ENCODE peak calls at places on chromosomes 2 and 18, in six cellular contexts. One of them, this sample, is unnamed.

GRCh38 chr18:14971461-14972185 is 223.7 kb downstream of the ANKRD30B start:
- DNase-seq in H1: no peak
- DNase-seq in H9: no peak
- DNase-seq in IMR-90: no peak
- DNase-seq in mesendoderm: no peak
- DNase-seq in neuronal stem cell: no peak
- DNase-seq in this sample: no peak

GRCh38 chr2:225040862-225041209 is 1.4 kb downstream of the DOCK10 start:
- DNase-seq in H1: no peak
- DNase-seq in H9: no peak
- DNase-seq in IMR-90: peak
- DNase-seq in mesendoderm: no peak
- DNase-seq in neuronal stem cell: no peak
- DNase-seq in this sample: no peak

GRCh38 chr2:12980817-12981216 is 264.1 kb downstream of the TRIB2 start:
- DNase-seq in H1: no peak
- DNase-seq in H9: no peak
- DNase-seq in IMR-90: no peak
- DNase-seq in mesendoderm: peak
- DNase-seq in neuronal stem cell: no peak
- DNase-seq in this sample: no peak

GRCh38 chr2:55364189-55365055 is 55.2 kb downstream of the CCDC88A start:
- DNase-seq in H1: no peak
- DNase-seq in H9: no peak
- DNase-seq in IMR-90: peak
- DNase-seq in mesendoderm: no peak
- DNase-seq in neuronal stem cell: no peak
- DNase-seq in this sample: peak

GRCh38 chr18:79945118-79946042 is 6.1 kb downstream of the SLC66A2 start:
- DNase-seq in H1: no peak
- DNase-seq in H9: peak
- DNase-seq in IMR-90: no peak
- DNase-seq in mesendoderm: no peak
- DNase-seq in neuronal stem cell: no peak
- DNase-seq in this sample: no peak

GRCh38 chr2:230244211-230244610 is 18.7 kb downstream of the SP140 start:
- DNase-seq in H1: no peak
- DNase-seq in H9: no peak
- DNase-seq in IMR-90: no peak
- DNase-seq in mesendoderm: no peak
- DNase-seq in neuronal stem cell: no peak
- DNase-seq in this sample: no peak

GRCh38 chr2:102736174-102736606 is 25.6 kb upstream of the TMEM182 start:
- DNase-seq in H1: no peak
- DNase-seq in H9: peak
- DNase-seq in IMR-90: peak
- DNase-seq in mesendoderm: peak
- DNase-seq in neuronal stem cell: peak
- DNase-seq in this sample: peak

GRCh38 chr2:170222298-170222697 is 44.4 kb downstream of the MYO3B start:
- DNase-seq in H1: no peak
- DNase-seq in H9: peak
- DNase-seq in IMR-90: peak
- DNase-seq in mesendoderm: peak
- DNase-seq in neuronal stem cell: no peak
- DNase-seq in this sample: peak

GRCh38 chr2:218663901-218664300 is 4.4 kb downstream of the BCS1L start:
- DNase-seq in H1: no peak
- DNase-seq in H9: no peak
- DNase-seq in IMR-90: no peak
- DNase-seq in mesendoderm: no peak
- DNase-seq in neuronal stem cell: no peak
- DNase-seq in this sample: no peak

GRCh38 chr2:205758051-205758450 is 75.8 kb downstream of the NRP2 start:
- DNase-seq in H1: no peak
- DNase-seq in H9: no peak
- DNase-seq in IMR-90: peak
- DNase-seq in mesendoderm: peak
- DNase-seq in neuronal stem cell: no peak
- DNase-seq in this sample: peak

GRCh38 chr2:16777123-16777872 is 111.7 kb upstream of the CYRIA start:
- DNase-seq in H1: no peak
- DNase-seq in H9: no peak
- DNase-seq in IMR-90: no peak
- DNase-seq in mesendoderm: no peak
- DNase-seq in neuronal stem cell: no peak
- DNase-seq in this sample: no peak

GRCh38 chr2:42959148-42959992 is 167.0 kb upstream of the HAAO start:
- DNase-seq in H1: no peak
- DNase-seq in H9: no peak
- DNase-seq in IMR-90: peak
- DNase-seq in mesendoderm: no peak
- DNase-seq in neuronal stem cell: no peak
- DNase-seq in this sample: no peak

GRCh38 chr18:31821452-31822171 is 60.9 kb upstream of the SLC25A52 start:
- DNase-seq in H1: no peak
- DNase-seq in H9: no peak
- DNase-seq in IMR-90: no peak
- DNase-seq in mesendoderm: peak
- DNase-seq in neuronal stem cell: no peak
- DNase-seq in this sample: no peak

GRCh38 chr2:136765736-136766323 is 485 bp downstream of the THSD7B start:
- DNase-seq in H1: no peak
- DNase-seq in H9: peak
- DNase-seq in IMR-90: no peak
- DNase-seq in mesendoderm: no peak
- DNase-seq in neuronal stem cell: no peak
- DNase-seq in this sample: no peak

GRCh38 chr2:99340669-99341236 is 3.6 kb downstream of the EIF5B start:
- DNase-seq in H1: no peak
- DNase-seq in H9: no peak
- DNase-seq in IMR-90: no peak
- DNase-seq in mesendoderm: peak
- DNase-seq in neuronal stem cell: no peak
- DNase-seq in this sample: no peak

GRCh38 chr18:60147326-60147725 is 225.2 kb downstream of the MC4R start:
- DNase-seq in H1: no peak
- DNase-seq in H9: no peak
- DNase-seq in IMR-90: no peak
- DNase-seq in mesendoderm: no peak
- DNase-seq in neuronal stem cell: no peak
- DNase-seq in this sample: peak

GRCh38 chr2:37168217-37168981 is 11.6 kb upstream of the EIF2AK2 start:
- DNase-seq in H1: no peak
- DNase-seq in H9: peak
- DNase-seq in IMR-90: peak
- DNase-seq in mesendoderm: peak
- DNase-seq in neuronal stem cell: no peak
- DNase-seq in this sample: peak

GRCh38 chr2:99198103-99198841 is 17.3 kb downstream of the MRPL30 start:
- DNase-seq in H1: no peak
- DNase-seq in H9: no peak
- DNase-seq in IMR-90: no peak
- DNase-seq in mesendoderm: peak
- DNase-seq in neuronal stem cell: no peak
- DNase-seq in this sample: no peak

GRCh38 chr2:48316753-48317750 is 212.9 kb upstream of the STON1 start:
- DNase-seq in H1: no peak
- DNase-seq in H9: no peak
- DNase-seq in IMR-90: no peak
- DNase-seq in mesendoderm: no peak
- DNase-seq in neuronal stem cell: no peak
- DNase-seq in this sample: no peak

GRCh38 chr2:86482034-86482433 is 40.9 kb downstream of the KDM3A start:
- DNase-seq in H1: no peak
- DNase-seq in H9: no peak
- DNase-seq in IMR-90: peak
- DNase-seq in mesendoderm: no peak
- DNase-seq in neuronal stem cell: no peak
- DNase-seq in this sample: peak

GRCh38 chr2:118973542-118973951 is 31.6 kb downstream of the MARCO start:
- DNase-seq in H1: no peak
- DNase-seq in H9: no peak
- DNase-seq in IMR-90: no peak
- DNase-seq in mesendoderm: no peak
- DNase-seq in neuronal stem cell: no peak
- DNase-seq in this sample: no peak

GRCh38 chr2:29977284-29977683 is 55.9 kb upstream of the ALK start:
- DNase-seq in H1: no peak
- DNase-seq in H9: no peak
- DNase-seq in IMR-90: no peak
- DNase-seq in mesendoderm: no peak
- DNase-seq in neuronal stem cell: no peak
- DNase-seq in this sample: no peak

GRCh38 chr2:179619947-179620467 is 241.4 kb downstream of the ZNF385B start:
- DNase-seq in H1: no peak
- DNase-seq in H9: no peak
- DNase-seq in IMR-90: no peak
- DNase-seq in mesendoderm: no peak
- DNase-seq in neuronal stem cell: no peak
- DNase-seq in this sample: no peak

GRCh38 chr2:224930124-224930523 is 112.1 kb downstream of the DOCK10 start:
- DNase-seq in H1: no peak
- DNase-seq in H9: no peak
- DNase-seq in IMR-90: no peak
- DNase-seq in mesendoderm: no peak
- DNase-seq in neuronal stem cell: no peak
- DNase-seq in this sample: no peak

GRCh38 chr2:51220606-51221005 is 188.7 kb upstream of the NRXN1 start:
- DNase-seq in H1: no peak
- DNase-seq in H9: no peak
- DNase-seq in IMR-90: no peak
- DNase-seq in mesendoderm: no peak
- DNase-seq in neuronal stem cell: no peak
- DNase-seq in this sample: no peak

GRCh38 chr18:77131652-77132368 is 773 bp downstream of the MBP start:
- DNase-seq in H1: no peak
- DNase-seq in H9: no peak
- DNase-seq in IMR-90: no peak
- DNase-seq in mesendoderm: no peak
- DNase-seq in neuronal stem cell: no peak
- DNase-seq in this sample: peak

GRCh38 chr2:151688719-151689118 is 45.6 kb downstream of the NEB start:
- DNase-seq in H1: no peak
- DNase-seq in H9: no peak
- DNase-seq in IMR-90: no peak
- DNase-seq in mesendoderm: no peak
- DNase-seq in neuronal stem cell: no peak
- DNase-seq in this sample: no peak

GRCh38 chr18:60826346-60826745 is 453.8 kb upstream of the MC4R start:
- DNase-seq in H1: no peak
- DNase-seq in H9: no peak
- DNase-seq in IMR-90: no peak
- DNase-seq in mesendoderm: peak
- DNase-seq in neuronal stem cell: no peak
- DNase-seq in this sample: no peak

GRCh38 chr2:156437272-156437671 is 1.1 kb downstream of the GPD2 start:
- DNase-seq in H1: no peak
- DNase-seq in H9: no peak
- DNase-seq in IMR-90: peak
- DNase-seq in mesendoderm: peak
- DNase-seq in neuronal stem cell: no peak
- DNase-seq in this sample: peak

GRCh38 chr2:134258684-134259408 is 5.0 kb downstream of the MGAT5 start:
- DNase-seq in H1: no peak
- DNase-seq in H9: no peak
- DNase-seq in IMR-90: no peak
- DNase-seq in mesendoderm: no peak
- DNase-seq in neuronal stem cell: no peak
- DNase-seq in this sample: no peak

GRCh38 chr18:74936343-74936742 is 272.6 kb downstream of the PTGR3 start:
- DNase-seq in H1: no peak
- DNase-seq in H9: no peak
- DNase-seq in IMR-90: no peak
- DNase-seq in mesendoderm: no peak
- DNase-seq in neuronal stem cell: no peak
- DNase-seq in this sample: no peak
- H2BK15ac ChIP-seq in H1: no peak
- H2BK15ac ChIP-seq in H9: no peak
- H2BK15ac ChIP-seq in IMR-90: no peak
- H2BK15ac ChIP-seq in mesendoderm: no peak
- H2BK15ac ChIP-seq in neuronal stem cell: no peak
- H2BK15ac ChIP-seq in this sample: no peak

DNA sequence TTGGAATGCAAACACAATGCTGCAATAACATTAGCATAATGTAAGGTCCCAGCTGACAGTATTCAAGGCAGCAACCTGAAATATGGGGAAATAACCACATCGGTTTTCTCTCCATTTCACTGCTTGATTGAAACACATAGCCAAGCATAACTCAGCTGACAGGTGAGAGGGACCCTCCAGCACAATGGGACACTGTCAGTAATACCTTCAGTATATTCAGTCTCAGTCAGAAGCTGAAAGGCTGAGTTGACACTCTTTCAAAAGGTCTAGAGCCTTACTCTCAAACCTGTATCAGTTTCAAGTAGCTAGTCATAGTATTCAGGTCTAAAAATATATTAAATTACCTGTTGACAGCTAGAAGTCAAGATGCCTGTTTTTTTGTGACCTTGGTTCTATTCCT is 1311.9 kb upstream of the NRXN1 start:
- DNase-seq in H1: no peak
- DNase-seq in H9: no peak
- DNase-seq in IMR-90: no peak
- DNase-seq in mesendoderm: peak
- DNase-seq in neuronal stem cell: no peak
- DNase-seq in this sample: no peak
- H2BK15ac ChIP-seq in H1: no peak
- H2BK15ac ChIP-seq in H9: no peak
- H2BK15ac ChIP-seq in IMR-90: peak
- H2BK15ac ChIP-seq in mesendoderm: no peak
- H2BK15ac ChIP-seq in neuronal stem cell: no peak
- H2BK15ac ChIP-seq in this sample: no peak

GRCh38 chr2:172137943-172138342 is 35.2 kb upstream of the DLX2 start:
- DNase-seq in H1: no peak
- DNase-seq in H9: no peak
- DNase-seq in IMR-90: no peak
- DNase-seq in mesendoderm: no peak
- DNase-seq in neuronal stem cell: no peak
- DNase-seq in this sample: no peak
- H2BK15ac ChIP-seq in H1: no peak
- H2BK15ac ChIP-seq in H9: no peak
- H2BK15ac ChIP-seq in IMR-90: no peak
- H2BK15ac ChIP-seq in mesendoderm: no peak
- H2BK15ac ChIP-seq in neuronal stem cell: no peak
- H2BK15ac ChIP-seq in this sample: no peak

GRCh38 chr2:159371506-159371905 is 85.0 kb upstream of the WDSUB1 start:
- DNase-seq in H1: no peak
- DNase-seq in H9: no peak
- DNase-seq in IMR-90: no peak
- DNase-seq in mesendoderm: no peak
- DNase-seq in neuronal stem cell: no peak
- DNase-seq in this sample: no peak

GRCh38 chr2:159362816-159363251 is 76.3 kb upstream of the WDSUB1 start:
- DNase-seq in H1: no peak
- DNase-seq in H9: no peak
- DNase-seq in IMR-90: peak
- DNase-seq in mesendoderm: no peak
- DNase-seq in neuronal stem cell: no peak
- DNase-seq in this sample: peak

GRCh38 chr2:159362094-159362493 is 75.6 kb upstream of the WDSUB1 start:
- DNase-seq in H1: no peak
- DNase-seq in H9: no peak
- DNase-seq in IMR-90: no peak
- DNase-seq in mesendoderm: no peak
- DNase-seq in neuronal stem cell: no peak
- DNase-seq in this sample: no peak

GRCh38 chr2:159366538-159366937 is 80.0 kb upstream of the WDSUB1 start:
- DNase-seq in H1: no peak
- DNase-seq in H9: no peak
- DNase-seq in IMR-90: peak
- DNase-seq in mesendoderm: no peak
- DNase-seq in neuronal stem cell: no peak
- DNase-seq in this sample: no peak
- H2BK15ac ChIP-seq in H1: no peak
- H2BK15ac ChIP-seq in H9: no peak
- H2BK15ac ChIP-seq in IMR-90: no peak
- H2BK15ac ChIP-seq in mesendoderm: no peak
- H2BK15ac ChIP-seq in neuronal stem cell: no peak
- H2BK15ac ChIP-seq in this sample: no peak